ENCODE peak calls at places on chromosomes 11 and 22, in seven cellular contexts. Z is SK-N-SH, A is HCT116, O is neural progenitor cell, G is MM.1S, K is hepatocyte, F is OCI-LY7. R is an unnamed sample.

GRCh38 chr22:41625577-41625976 is 4.5 kb downstream of the XRCC6 start:
- DNase-seq in F (no peak), G (no peak), K (no peak), Z (no peak), A (no peak), O (no peak), R (no peak)

GRCh38 chr11:79610139-79610538 is 169.3 kb upstream of the TENM4 start:
- DNase-seq in F (no peak), A (no peak), G (no peak), Z (no peak), K (no peak), O (no peak), R (no peak)

GRCh38 chr11:129192150-129192549 is at the start of gene ARHGAP32:
- DNase-seq in Z (peak; percentile 21), G (no peak), K (no peak), O (no peak), A (no peak), F (no peak), R (peak; percentile 33)

GRCh38 chr11:125312812-125313211 is 148.3 kb downstream of the PKNOX2 start:
- DNase-seq in Z (no peak), G (no peak), O (no peak), A (no peak), K (no peak), F (no peak), R (no peak)

GRCh38 chr11:288328-289144 is at the start of gene PGGHG:
- DNase-seq in Z (peak; percentile 95), A (no peak), F (no peak), O (peak; percentile 74), K (peak; percentile 84), G (peak; percentile 49), R (peak; percentile 41)

GRCh38 chr22:18031670-18032454 is 7.5 kb upstream of the MICAL3 start:
- DNase-seq in Z (no peak), A (peak; percentile 82), G (no peak), O (no peak), K (peak; percentile 59), F (no peak), R (peak; percentile 95)

GRCh38 chr22:16838073-16838472 is 12.9 kb upstream of the XKR3 start:
- DNase-seq in F (no peak), Z (no peak), G (no peak), K (no peak), O (no peak), A (no peak), R (peak; percentile 8)

GRCh38 chr11:57647960-57648776 is 1.5 kb downstream of the YPEL4 start:
- DNase-seq in K (peak; percentile 43), O (no peak), G (no peak), A (no peak), F (no peak), Z (peak; percentile 47), R (no peak)

GRCh38 chr11:107857550-107858216 is 904 bp downstream of the SLC35F2 start:
- DNase-seq in G (peak; percentile 36), Z (no peak), F (no peak), A (no peak), O (no peak), K (no peak), R (no peak)

DNA sequence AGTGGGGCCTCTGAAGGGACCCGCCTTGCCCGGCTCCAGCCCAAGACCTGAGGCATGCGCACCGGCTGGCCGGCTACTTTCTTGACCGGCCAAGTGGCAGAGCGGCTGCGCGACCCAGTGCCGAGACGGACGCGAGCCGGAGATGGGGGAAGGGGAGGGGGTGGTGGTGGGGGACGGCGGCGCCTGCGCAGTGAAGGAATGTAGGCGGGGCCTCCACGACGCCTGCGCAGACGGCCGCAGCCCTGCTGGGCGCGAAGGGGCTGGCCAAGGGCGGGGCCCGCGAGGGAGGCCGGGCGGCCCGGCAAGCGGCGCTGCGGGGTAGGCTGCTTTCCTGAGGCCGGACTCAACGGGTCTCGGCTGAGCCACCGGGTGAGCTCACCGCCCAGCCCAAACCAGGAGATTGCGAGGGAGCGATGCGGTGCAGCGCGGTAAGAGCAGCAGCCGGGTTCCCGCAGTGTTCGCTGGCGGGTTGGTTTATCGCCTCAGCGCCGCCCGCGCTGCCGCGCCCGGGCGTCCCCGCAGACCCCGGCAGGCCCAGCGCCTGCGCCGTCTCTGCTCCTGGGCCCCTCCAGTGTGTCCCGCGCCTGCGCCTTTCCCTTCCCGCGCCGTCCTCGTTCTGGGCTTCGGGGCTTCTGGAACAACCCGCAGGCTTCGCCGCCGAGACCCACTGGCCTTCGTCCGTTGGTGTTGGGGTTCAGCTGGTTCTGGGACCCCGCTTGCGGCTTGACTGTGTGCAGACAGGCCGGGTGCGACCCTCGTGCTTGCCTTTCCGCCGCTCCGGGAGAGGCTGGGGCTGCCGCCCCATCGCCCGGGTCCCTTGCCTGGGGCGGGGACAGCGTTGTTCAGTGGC is at the start of gene SPECC1L:
- DNase-seq in O (peak; percentile 97), A (peak; percentile 84), Z (peak; percentile 99), F (peak; percentile 93), G (peak; percentile 91), K (peak; percentile 97), R (peak; percentile 90)
- TF ChIP-seq CTCF in O (peak; percentile 9), A (no peak), Z (no peak), F (no peak), G (no peak), K (no peak), R (no peak)

GRCh38 chr22:27832606-27833005 is 31.1 kb upstream of the MN1 start:
- DNase-seq in F (no peak), K (no peak), A (no peak), Z (no peak), O (no peak), G (no peak), R (no peak)
- H3K9me3 ChIP-seq in F (peaks cover 1% of the 10 kb centered on the region), K (no peaks in the 10 kb centered on the region), A (no peaks in the 10 kb centered on the region), Z (no peaks in the 10 kb centered on the region), O (no peaks in the 10 kb centered on the region), G (no peaks in the 10 kb centered on the region), R (no peaks in the 10 kb centered on the region)

GRCh38 chr11:121523581-121524232 is 70.9 kb upstream of the SORL1-AS1 start:
- DNase-seq in K (no peak), G (no peak), O (peak; percentile 27), Z (no peak), A (no peak), F (no peak), R (no peak)

GRCh38 chr11:121525376-121525775 is 72.6 kb upstream of the SORL1-AS1 start:
- DNase-seq in Z (no peak), G (no peak), A (no peak), K (no peak), O (no peak), F (no peak), R (no peak)

GRCh38 chr11:121522043-121522941 is 69.5 kb upstream of the SORL1-AS1 start:
- DNase-seq in F (no peak), K (no peak), Z (no peak), O (no peak), A (no peak), G (no peak), R (peak; percentile 14)

GRCh38 chr11:121521145-121522042 is 68.6 kb upstream of the SORL1-AS1 start:
- DNase-seq in G (no peak), F (no peak), Z (no peak), O (no peak), A (no peak), K (no peak), R (peak; percentile 73)

DNA sequence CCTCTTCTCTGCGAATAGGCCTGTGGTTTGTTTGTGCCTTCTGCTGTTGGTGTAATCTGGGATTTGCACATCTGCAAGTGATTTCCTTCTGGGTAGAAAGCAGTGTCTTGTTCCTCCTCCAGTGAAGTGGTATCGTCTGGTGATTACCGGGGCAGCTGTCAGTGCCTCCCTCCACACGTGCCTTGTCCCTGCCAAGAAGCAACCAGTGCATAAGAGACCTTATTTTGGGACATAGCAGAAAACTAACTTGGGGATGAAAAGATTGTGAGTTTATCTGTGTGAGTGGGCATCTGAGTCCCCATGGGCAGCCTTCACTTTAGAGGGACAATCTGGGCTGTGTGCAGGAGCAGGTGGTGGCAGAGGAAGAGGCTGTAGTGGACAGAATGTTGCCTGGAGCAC is 71.5 kb upstream of the SORL1-AS1 start:
- DNase-seq in Z (peak; percentile 57), F (no peak), O (no peak), K (no peak), A (no peak), G (no peak), R (no peak)
- TF ChIP-seq EZH2phosphoT487 in Z (no peak), F (no peak), O (no peak), K (no peak), A (no peak), G (no peak), R (no peak)

DNA sequence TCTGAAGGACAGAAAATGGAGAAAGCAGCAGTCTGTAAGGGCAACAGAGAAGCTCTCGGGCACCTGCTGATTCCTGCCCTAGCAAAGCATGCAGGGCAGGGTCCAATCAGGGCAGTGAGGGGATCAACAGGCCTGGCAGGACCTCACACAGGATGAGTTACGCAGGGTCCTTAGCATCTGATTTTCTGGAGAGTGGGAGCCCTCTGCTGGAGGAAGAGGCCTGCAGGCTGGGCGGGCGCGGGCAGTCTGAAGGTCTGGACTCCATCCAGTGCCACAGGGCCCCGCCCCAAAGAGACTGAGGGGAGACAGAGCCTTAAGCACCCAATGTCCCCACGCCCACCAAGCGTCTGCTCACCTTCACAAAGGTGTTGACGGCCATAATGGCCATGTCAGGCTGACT is 28.9 kb downstream of the AP1B1 start:
- DNase-seq in K (peak; percentile 75), O (peak; percentile 71), G (no peak), A (peak; percentile 16), F (peak; percentile 37), Z (peak; percentile 81), R (peak; percentile 51)
- TF ChIP-seq CTCF in K (peak; percentile 62), O (peak; percentile 64), G (no peak), A (peak; percentile 77), F (peak; percentile 71), Z (peak; percentile 70), R (peak; percentile 74)

GRCh38 chr22:48687606-48688005 is 1140.1 kb downstream of the BRD1 start:
- DNase-seq in O (no peak), Z (no peak), A (no peak), G (no peak), F (no peak), K (no peak), R (no peak)

GRCh38 chr22:48688366-48688765 is 1139.3 kb downstream of the BRD1 start:
- DNase-seq in K (no peak), A (no peak), O (no peak), F (no peak), Z (no peak), G (no peak), R (no peak)

GRCh38 chr22:48691431-48691851 is 1136.2 kb downstream of the BRD1 start:
- DNase-seq in A (no peak), F (no peak), K (no peak), Z (no peak), O (no peak), G (no peak), R (no peak)

GRCh38 chr22:48690583-48691317 is 1136.9 kb downstream of the BRD1 start:
- DNase-seq in G (no peak), O (no peak), F (no peak), Z (no peak), A (no peak), K (no peak), R (no peak)

GRCh38 chr22:48689206-48689605 is 1138.5 kb downstream of the BRD1 start:
- DNase-seq in G (no peak), F (no peak), K (no peak), A (no peak), Z (no peak), O (no peak), R (no peak)
- H3K9me3 ChIP-seq in G (no peaks in the 10 kb centered on the region), F (no peaks in the 10 kb centered on the region), K (no peaks in the 10 kb centered on the region), A (no peaks in the 10 kb centered on the region), Z (no peaks in the 10 kb centered on the region), O (no peaks in the 10 kb centered on the region), R (no peaks in the 10 kb centered on the region)